ENCODE peak calls at places on chromosomes 6 and 20, in five cellular contexts. O is dermis blood vessel endothelial cell, Z is EH, X is naive B cell, I is GM04504. E is an unnamed sample.

GRCh38 chr20:43843965-43844660 is 70.5 kb upstream of the TOX2 start:
- DNase-seq in I (no peak), X (no peak), Z (no peak), O (no peak), E (no peak)

GRCh38 chr6:139230421-139230840 is 61.4 kb downstream of the TXLNB start:
- DNase-seq in X (no peak), Z (peak; percentile 39), I (no peak), O (peak; percentile 34), E (peak; percentile 70)

GRCh38 chr6:161228096-161228495 is 45.8 kb downstream of the AGPAT4 start:
- DNase-seq in I (no peak), Z (no peak), X (no peak), O (no peak), E (no peak)

GRCh38 chr6:53979468-53980067 is 131.7 kb upstream of the MLIP start:
- DNase-seq in I (no peak), X (no peak), Z (peak; percentile 49), O (peak; percentile 74), E (peak; percentile 77)

GRCh38 chr20:63246490-63247284 is 7.6 kb downstream of the NKAIN4 start:
- DNase-seq in X (no peak), Z (no peak), I (no peak), O (no peak), E (no peak)

GRCh38 chr6:3287308-3287707 is 28.6 kb downstream of the PSMG4 start:
- DNase-seq in X (no peak), O (peak; percentile 39), I (no peak), Z (no peak), E (no peak)

GRCh38 chr6:90411292-90411781 is 114.7 kb upstream of the BACH2 start:
- DNase-seq in I (no peak), Z (no peak), X (no peak), O (no peak), E (peak; percentile 22)

GRCh38 chr20:62568045-62568389 is 74.3 kb upstream of the SLCO4A1 start:
- DNase-seq in O (no peak), X (no peak), Z (no peak), I (no peak), E (no peak)

GRCh38 chr20:34946661-34947060 is 8.9 kb downstream of the GSS start:
- DNase-seq in Z (peak; percentile 25), I (no peak), O (no peak), X (no peak), E (peak; percentile 56)

GRCh38 chr6:167094436-167094819 is 28.5 kb upstream of the CCR6 start:
- DNase-seq in X (no peak), Z (no peak), O (no peak), I (no peak), E (no peak)

GRCh38 chr6:18326980-18327379 is 60.2 kb upstream of the RNF144B start:
- DNase-seq in O (no peak), I (no peak), X (no peak), Z (no peak), E (no peak)

E was measured in choroid plexus epithelial cell.